ENCODE peak calls at places on chromosomes 7 and 10, in five cellular contexts. F is HepG2, H is GM23338, G is SK-N-SH, U is A549. X is an unnamed sample.

GRCh38 chr10:113751116-113751728 is at the start of gene PLEKHS1:
- DNase-seq in F (no peak), G (no peak), U (no peak), H (no peak), X (no peak)

GRCh38 chr10:130137077-130137448 is 872 bp downstream of the GLRX3 start:
- DNase-seq in F (peak), H (no peak), G (peak), U (peak), X (peak)

GRCh38 chr10:88990528-88991160 is at the start of gene FAS:
- DNase-seq in H (peak), F (peak), U (peak), G (peak), X (peak)

GRCh38 chr7:41232086-41232485 is 470.8 kb downstream of the INHBA start:
- DNase-seq in G (no peak), F (no peak), H (no peak), U (no peak), X (no peak)

GRCh38 chr7:142927085-142927745 is 6.3 kb downstream of the TRPV5 start:
- DNase-seq in F (no peak), U (no peak), H (no peak), G (no peak), X (peak)

GRCh38 chr7:157980774-157981173 is 606.8 kb downstream of the PTPRN2 start:
- DNase-seq in G (no peak), H (no peak), U (no peak), F (no peak), X (no peak)

GRCh38 chr10:118990326-118990725 is 39.2 kb upstream of the NANOS1 start:
- DNase-seq in U (no peak), H (no peak), G (no peak), F (no peak), X (no peak)

GRCh38 chr7:2894118-2894940 is 50.2 kb upstream of the GNA12 start:
- DNase-seq in U (no peak), H (no peak), G (no peak), F (no peak), X (peak)

GRCh38 chr7:96300981-96301380 is 20.9 kb downstream of the SLC25A13 start:
- DNase-seq in H (no peak), G (no peak), F (no peak), U (no peak), X (no peak)

GRCh38 chr10:82091413-82091812 is 216.4 kb downstream of the NRG3 start:
- DNase-seq in G (no peak), H (no peak), F (no peak), U (no peak), X (no peak)

GRCh38 chr7:30412810-30413504 is 65.6 kb downstream of the NOD1 start:
- DNase-seq in G (peak), U (peak), H (peak), F (peak), X (no peak)

GRCh38 chr7:110850239-110850638 is 240.7 kb upstream of the LRRN3 start:
- DNase-seq in G (no peak), H (peak), F (no peak), U (no peak), X (no peak)

GRCh38 chr10:34739915-34740314 is 75.2 kb downstream of the PARD3 start:
- DNase-seq in G (no peak), U (no peak), H (peak), F (no peak), X (no peak)

GRCh38 chr10:74589226-74589673 is 237.2 kb upstream of the KAT6B start:
- DNase-seq in F (no peak), U (peak), G (peak), H (peak), X (no peak)

GRCh38 chr7:57250801-57251200 is 118.6 kb upstream of the ZNF479 start:
- DNase-seq in H (no peak), G (no peak), F (no peak), U (no peak), X (no peak)

GRCh38 chr10:17782921-17783665 is 26.1 kb upstream of the MRC1 start:
- DNase-seq in F (no peak), G (no peak), U (no peak), H (no peak), X (no peak)

GRCh38 chr10:113644185-113645120 is 19.4 kb downstream of the NRAP start:
- DNase-seq in H (no peak), F (peak), U (no peak), G (no peak), X (no peak)

GRCh38 chr10:133085251-133086125 is 2.2 kb upstream of the ADGRA1 start:
- DNase-seq in F (no peak), H (no peak), U (no peak), G (no peak), X (no peak)

GRCh38 chr7:77351539-77352004 is 64.6 kb downstream of the GSAP start:
- DNase-seq in F (no peak), H (peak), U (no peak), G (no peak), X (peak)

GRCh38 chr10:4391683-4392082 is 434.3 kb upstream of the AKR1E2 start:
- DNase-seq in F (no peak), G (no peak), U (no peak), H (peak), X (no peak)

GRCh38 chr10:103481974-103482531 is 3.0 kb upstream of the CALHM3 start:
- DNase-seq in H (peak), F (peak), G (peak), U (peak), X (peak)

GRCh38 chr10:88117869-88118632 is 254.6 kb downstream of the PTEN start:
- DNase-seq in U (no peak), F (no peak), H (peak), G (no peak), X (no peak)

GRCh38 chr10:17183110-17183509 is 18.4 kb downstream of the TRDMT1 start:
- DNase-seq in F (no peak), U (no peak), H (no peak), G (no peak), X (no peak)

GRCh38 chr10:100761191-100761590 is 15.8 kb downstream of the PAX2 start:
- DNase-seq in F (no peak), G (no peak), H (no peak), U (no peak), X (no peak)

GRCh38 chr10:100763043-100763747 is 17.8 kb downstream of the PAX2 start:
- DNase-seq in H (no peak), U (no peak), G (no peak), F (no peak), X (no peak)

GRCh38 chr10:100759331-100759730 is 13.9 kb downstream of the PAX2 start:
- DNase-seq in H (no peak), G (peak), U (no peak), F (peak), X (no peak)

GRCh38 chr10:100755821-100756220 is 10.4 kb downstream of the PAX2 start:
- DNase-seq in F (no peak), G (no peak), H (no peak), U (no peak), X (no peak)

DNA sequence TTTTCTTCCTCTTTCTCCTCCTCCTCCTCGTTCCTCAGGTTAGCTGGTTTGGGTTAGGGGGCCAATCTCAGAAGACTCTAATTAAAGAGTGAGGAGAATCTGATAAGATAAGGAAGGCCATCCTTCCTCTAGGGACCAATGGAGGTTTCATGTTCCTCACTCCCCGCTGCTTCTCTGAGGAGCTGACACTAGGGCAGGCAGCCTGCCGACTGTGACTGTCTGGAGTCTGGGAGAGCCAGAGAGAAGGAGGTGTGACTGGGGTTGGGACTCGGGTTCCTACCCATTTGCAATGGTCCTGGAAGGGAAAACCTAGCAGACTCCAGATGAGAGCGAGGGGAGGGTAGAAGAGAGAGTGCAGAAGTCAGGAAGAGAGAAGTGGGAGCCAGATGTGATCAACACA is 15.3 kb downstream of the PAX2 start:
- DNase-seq in H (no peak), G (no peak), F (no peak), U (no peak), X (no peak)
- TF ChIP-seq REST in H (no peak), G (no peak), F (no peak), U (no peak), X (no peak)

DNA sequence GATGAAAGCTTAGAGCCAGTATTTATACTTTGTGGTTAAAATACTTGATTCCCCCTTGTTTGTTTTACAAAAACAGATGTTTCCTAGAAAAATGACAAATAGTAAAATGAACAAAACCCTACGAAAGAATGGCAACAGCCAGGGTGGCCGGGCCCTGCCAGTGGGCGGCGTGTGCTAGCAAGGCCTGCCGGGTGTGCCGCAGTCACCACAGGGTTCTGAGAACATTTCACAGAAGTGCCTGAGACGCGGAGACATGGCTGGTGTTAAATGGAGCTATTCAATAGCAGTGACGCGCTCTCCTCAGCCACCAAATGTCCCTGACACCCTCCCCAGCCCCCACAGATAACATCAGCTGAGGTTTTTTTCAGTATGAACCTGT is 14.5 kb downstream of the GPR146 start:
- DNase-seq in G (no peak), H (no peak), U (no peak), F (no peak), X (no peak)
- TF ChIP-seq REST in G (no peak), H (no peak), U (no peak), F (no peak), X (no peak)

GRCh38 chr10:71664585-71664984 is 55.0 kb downstream of the C10orf105 start:
- DNase-seq in G (no peak), H (no peak), U (no peak), F (no peak), X (no peak)
- TF ChIP-seq REST in G (no peak), H (no peak), U (no peak), F (no peak), X (no peak)

GRCh38 chr10:68032113-68032512 is 43.0 kb downstream of the HERC4 start:
- DNase-seq in H (no peak), F (no peak), U (no peak), G (no peak), X (no peak)
- TF ChIP-seq REST in H (no peak), F (no peak), U (no peak), G (no peak), X (no peak)

DNA sequence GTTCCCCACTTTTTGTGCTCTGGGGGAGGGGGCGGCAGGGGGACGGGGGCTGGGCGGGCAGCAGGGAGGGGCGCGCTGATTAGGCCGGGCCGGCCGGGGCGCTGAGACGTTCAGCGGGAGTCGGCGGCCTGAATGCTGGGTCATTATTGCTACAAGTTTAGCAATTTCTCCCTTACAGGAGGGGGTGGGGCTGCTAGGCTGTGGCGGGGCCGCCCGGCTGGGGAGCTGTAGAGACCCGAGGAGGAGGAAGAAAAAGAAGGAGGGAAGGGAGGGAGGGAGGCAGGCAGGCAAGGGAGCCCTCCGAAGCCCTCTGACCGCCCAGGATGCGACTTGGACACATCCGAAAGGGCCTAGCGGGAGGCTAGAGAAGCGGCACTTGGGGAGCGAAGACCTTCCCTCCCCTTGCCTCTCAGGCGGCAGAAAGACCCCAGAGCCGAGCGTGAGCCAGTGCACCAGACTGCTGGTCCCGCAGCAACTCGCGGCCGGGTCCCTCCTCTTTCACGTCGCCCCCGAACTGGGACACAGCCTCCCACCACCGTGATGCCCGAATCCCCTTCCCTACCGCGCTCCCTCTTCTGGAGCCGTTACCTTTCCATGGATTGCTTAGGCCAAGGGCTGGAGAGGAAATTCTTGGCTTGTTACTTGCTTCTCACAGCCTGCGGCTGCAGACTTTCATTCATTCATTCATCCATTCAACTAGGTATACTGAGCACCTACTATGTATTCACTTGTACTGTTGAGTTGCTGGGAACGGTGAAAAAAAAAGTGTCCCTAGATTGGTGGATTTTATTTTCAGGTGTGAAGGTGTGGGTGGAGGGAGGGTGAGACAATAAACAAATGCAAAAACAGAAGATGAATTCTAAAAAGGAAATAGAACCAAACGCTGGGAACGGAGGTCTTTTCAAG is 4.9 kb downstream of the NKX2-3 start:
- DNase-seq in H (peak), U (no peak), F (no peak), G (peak), X (peak)
- TF ChIP-seq REST in H (no peak), U (no peak), F (no peak), G (no peak), X (no peak)

X was measured in HL-60.